ENCODE peak calls at places on chromosomes 5 and 9, in five cellular contexts. One of them, this sample, is unnamed.

GRCh38 chr5:180495292-180495691 is 1.1 kb downstream of the CNOT6 start:
- DNase-seq in HCT116: no peak
- DNase-seq in stomach: no peak
- DNase-seq in tibial nerve: no peak
- DNase-seq in ovary: no peak
- DNase-seq in this sample: no peak

GRCh38 chr5:32439086-32439642 is 5.4 kb downstream of the ZFR start:
- DNase-seq in tibial nerve: no peak
- DNase-seq in ovary: no peak
- DNase-seq in stomach: no peak
- DNase-seq in HCT116: no peak
- DNase-seq in this sample: no peak

GRCh38 chr5:143033535-143034260 is 263.5 kb downstream of the ARHGAP26 start:
- DNase-seq in HCT116: peak
- DNase-seq in stomach: no peak
- DNase-seq in ovary: no peak
- DNase-seq in tibial nerve: no peak
- DNase-seq in this sample: no peak

GRCh38 chr5:54063817-54064216 is 246.6 kb downstream of the ARL15 start:
- DNase-seq in stomach: no peak
- DNase-seq in tibial nerve: no peak
- DNase-seq in ovary: no peak
- DNase-seq in HCT116: no peak
- DNase-seq in this sample: no peak

GRCh38 chr9:116550728-116551436 is 136.2 kb upstream of the TRIM32 start:
- DNase-seq in tibial nerve: no peak
- DNase-seq in stomach: no peak
- DNase-seq in ovary: peak
- DNase-seq in HCT116: no peak
- DNase-seq in this sample: no peak

GRCh38 chr9:130425741-130426466 is 18.9 kb upstream of the ASS1 start:
- DNase-seq in tibial nerve: no peak
- DNase-seq in HCT116: no peak
- DNase-seq in ovary: no peak
- DNase-seq in stomach: no peak
- DNase-seq in this sample: no peak

GRCh38 chr5:137316346-137316736 is 182.8 kb downstream of the SPOCK1 start:
- DNase-seq in tibial nerve: no peak
- DNase-seq in HCT116: no peak
- DNase-seq in stomach: no peak
- DNase-seq in ovary: no peak
- DNase-seq in this sample: no peak

GRCh38 chr9:15889555-15889954 is 336.7 kb downstream of the CCDC171 start:
- DNase-seq in stomach: no peak
- DNase-seq in ovary: no peak
- DNase-seq in tibial nerve: no peak
- DNase-seq in HCT116: no peak
- DNase-seq in this sample: no peak

GRCh38 chr9:75551866-75552265 is 338.6 kb upstream of the PCSK5 start:
- DNase-seq in ovary: no peak
- DNase-seq in tibial nerve: no peak
- DNase-seq in HCT116: no peak
- DNase-seq in stomach: no peak
- DNase-seq in this sample: no peak

GRCh38 chr9:128215491-128216404 is 12.6 kb downstream of the DNM1 start:
- DNase-seq in ovary: no peak
- DNase-seq in stomach: no peak
- DNase-seq in HCT116: no peak
- DNase-seq in tibial nerve: no peak
- DNase-seq in this sample: no peak

GRCh38 chr5:88830567-88830966 is 52.4 kb downstream of the MEF2C start:
- DNase-seq in ovary: no peak
- DNase-seq in HCT116: no peak
- DNase-seq in tibial nerve: no peak
- DNase-seq in stomach: no peak
- DNase-seq in this sample: no peak

GRCh38 chr5:139133237-139133636 is 64.9 kb downstream of the SIL1 start:
- DNase-seq in tibial nerve: no peak
- DNase-seq in HCT116: no peak
- DNase-seq in ovary: no peak
- DNase-seq in stomach: no peak
- DNase-seq in this sample: no peak

GRCh38 chr5:180898621-180899246 is at the start of gene BTNL8:
- DNase-seq in ovary: no peak
- DNase-seq in tibial nerve: no peak
- DNase-seq in stomach: peak
- DNase-seq in HCT116: no peak
- DNase-seq in this sample: no peak

GRCh38 chr5:107466233-107466769 is 204.4 kb downstream of the EFNA5 start:
- DNase-seq in ovary: peak
- DNase-seq in tibial nerve: no peak
- DNase-seq in stomach: no peak
- DNase-seq in HCT116: no peak
- DNase-seq in this sample: no peak

GRCh38 chr5:16774806-16775205 is 158.0 kb upstream of the RETREG1 start:
- DNase-seq in tibial nerve: no peak
- DNase-seq in ovary: no peak
- DNase-seq in stomach: no peak
- DNase-seq in HCT116: no peak
- DNase-seq in this sample: no peak

GRCh38 chr9:70389188-70389587 is 25.3 kb downstream of the KLF9 start:
- DNase-seq in stomach: no peak
- DNase-seq in HCT116: no peak
- DNase-seq in tibial nerve: no peak
- DNase-seq in ovary: no peak
- DNase-seq in this sample: no peak
- H3K27ac ChIP-seq in stomach: no peak
- H3K27ac ChIP-seq in HCT116: no peak
- H3K27ac ChIP-seq in tibial nerve: no peak
- H3K27ac ChIP-seq in ovary: no peak
- H3K27ac ChIP-seq in this sample: no peak

DNA sequence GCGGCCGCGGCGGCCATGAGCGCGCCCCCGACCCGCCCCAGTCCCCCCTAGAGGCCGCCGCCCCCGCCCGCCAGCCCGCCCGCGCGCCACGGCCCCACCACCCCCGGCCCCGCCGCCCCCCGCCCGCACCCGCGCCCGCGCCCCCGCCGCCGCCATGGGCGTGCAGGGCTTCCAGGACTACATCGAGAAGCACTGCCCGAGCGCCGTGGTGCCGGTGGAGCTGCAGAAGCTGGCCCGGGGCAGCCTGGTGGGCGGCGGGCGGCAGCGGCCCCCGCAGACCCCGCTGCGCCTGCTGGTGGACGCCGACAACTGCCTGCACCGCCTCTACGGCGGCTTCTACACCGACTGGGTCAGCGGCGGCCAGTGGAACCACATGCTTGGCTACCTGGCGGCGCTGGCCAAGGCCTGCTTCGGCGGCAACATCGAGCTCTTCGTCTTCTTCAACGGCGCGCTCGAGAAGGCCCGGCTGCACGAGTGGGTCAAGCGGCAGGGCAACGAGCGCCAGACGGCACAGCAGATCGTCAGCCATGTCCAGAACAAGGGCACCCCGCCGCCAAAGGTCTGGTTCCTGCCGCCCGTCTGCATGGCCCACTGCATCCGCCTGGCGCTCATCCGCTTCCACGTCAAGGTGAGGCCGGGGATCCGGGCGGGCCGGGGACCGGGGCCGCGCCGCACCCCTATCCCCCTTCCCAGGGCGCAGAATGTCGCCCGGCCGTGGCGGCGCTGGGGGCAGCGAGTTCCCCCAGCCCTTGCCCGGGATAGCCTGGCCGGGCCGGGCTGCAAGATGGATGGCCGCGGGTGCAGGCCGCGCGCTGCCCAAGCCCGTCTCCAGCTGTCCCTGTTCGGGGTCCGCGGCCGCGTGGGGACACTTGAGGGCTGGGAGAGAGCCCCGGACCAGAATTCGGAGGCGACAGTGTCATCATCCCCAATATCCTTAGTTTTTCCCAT is 551 bp downstream of the FAM120A start:
- DNase-seq in stomach: peak
- DNase-seq in tibial nerve: no peak
- DNase-seq in HCT116: no peak
- DNase-seq in ovary: peak
- DNase-seq in this sample: peak
- TF ChIP-seq POLR2A in stomach: no peak
- TF ChIP-seq POLR2A in tibial nerve: no peak
- TF ChIP-seq POLR2A in HCT116: no peak
- TF ChIP-seq POLR2A in ovary: no peak
- TF ChIP-seq POLR2A in this sample: no peak

DNA sequence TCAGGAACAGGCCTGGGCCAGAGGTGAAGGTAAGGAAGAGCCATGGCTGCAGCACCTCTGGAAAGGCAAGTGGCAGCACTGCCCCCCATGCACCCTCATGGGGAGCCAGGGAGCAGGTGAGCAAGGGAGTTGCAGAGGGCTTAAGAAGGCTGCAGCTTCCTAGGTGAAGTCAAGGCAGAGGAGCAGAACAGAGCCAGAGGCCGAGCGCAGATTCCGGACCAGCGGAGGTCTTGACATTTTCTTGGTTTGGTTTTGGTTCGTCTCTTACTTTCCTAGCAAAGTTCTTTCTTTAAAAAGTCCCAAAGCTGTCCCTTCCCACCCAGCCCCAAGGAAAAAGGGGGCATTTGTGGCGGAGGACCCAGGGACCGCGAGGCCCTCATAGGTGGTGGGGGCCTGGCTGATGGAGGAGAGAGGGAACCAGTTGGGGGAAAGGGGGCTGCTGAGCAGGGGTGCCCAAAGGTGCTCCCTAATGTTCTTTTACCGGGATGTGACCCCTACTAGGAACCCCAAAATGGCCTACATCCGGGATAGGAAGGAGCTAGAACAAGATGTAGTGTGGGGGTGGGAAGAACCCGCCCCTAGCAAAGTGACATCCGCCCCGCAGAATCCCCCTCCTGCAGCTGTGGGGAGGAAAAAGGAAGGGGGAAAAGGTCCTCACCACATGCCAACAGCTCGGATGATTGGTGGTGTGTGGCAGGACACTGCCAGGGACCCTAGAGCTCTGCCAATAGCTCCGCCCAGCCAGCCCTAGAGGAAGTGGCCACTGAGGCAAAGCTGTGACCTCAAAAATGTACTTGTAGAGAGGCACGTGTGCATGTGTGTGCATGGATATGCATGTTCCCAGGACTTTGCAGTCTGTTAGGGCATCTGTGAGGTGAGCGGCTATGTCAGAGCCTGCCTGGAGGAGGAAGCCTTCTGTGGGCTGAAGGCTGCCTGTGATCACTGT is 914 bp upstream of the CD72 start:
- DNase-seq in HCT116: no peak
- DNase-seq in ovary: no peak
- DNase-seq in tibial nerve: no peak
- DNase-seq in stomach: peak
- DNase-seq in this sample: peak
- H3K4me3 ChIP-seq in HCT116: no peak
- H3K4me3 ChIP-seq in ovary: no peak
- H3K4me3 ChIP-seq in tibial nerve: no peak
- H3K4me3 ChIP-seq in stomach: no peak
- H3K4me3 ChIP-seq in this sample: no peak

DNA sequence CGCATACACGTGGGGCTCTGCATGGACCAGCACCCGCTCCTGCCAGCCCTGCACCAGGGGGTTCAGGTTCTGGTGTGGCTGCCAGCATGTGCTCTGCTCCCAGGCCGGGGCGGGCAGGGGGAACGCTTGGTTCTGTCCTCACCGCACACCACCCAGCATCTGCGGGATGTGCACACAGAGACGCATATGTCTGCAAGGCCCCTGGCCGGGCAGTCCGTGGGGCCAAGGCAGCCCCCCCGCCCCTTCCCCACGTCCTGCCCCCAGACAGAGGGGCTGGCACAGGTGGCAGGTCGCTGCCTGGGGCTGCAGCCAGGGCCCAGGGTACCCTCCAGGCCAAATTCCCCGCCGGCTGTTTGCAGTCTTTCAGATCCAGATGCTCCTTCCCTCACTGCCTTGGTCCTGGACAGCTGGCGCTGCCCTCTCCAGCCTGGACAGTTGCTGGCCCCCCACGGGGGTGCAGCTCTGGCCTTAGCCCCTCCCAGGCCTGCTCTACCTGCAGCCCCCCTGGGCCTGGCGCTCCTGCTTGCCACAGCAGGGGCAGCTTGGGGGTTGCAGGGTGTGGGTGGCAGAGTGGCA is 18.0 kb upstream of the NRARP start:
- DNase-seq in stomach: peak
- DNase-seq in HCT116: no peak
- DNase-seq in ovary: no peak
- DNase-seq in tibial nerve: no peak
- DNase-seq in this sample: no peak
- H3K27ac ChIP-seq in stomach: no peak
- H3K27ac ChIP-seq in HCT116: no peak
- H3K27ac ChIP-seq in ovary: no peak
- H3K27ac ChIP-seq in tibial nerve: no peak
- H3K27ac ChIP-seq in this sample: no peak

GRCh38 chr5:320524-321232 is 836 bp upstream of the AHRR start:
- DNase-seq in HCT116: no peak
- DNase-seq in ovary: no peak
- DNase-seq in stomach: no peak
- DNase-seq in tibial nerve: no peak
- DNase-seq in this sample: no peak

GRCh38 chr5:321233-321725 is at the start of gene AHRR:
- DNase-seq in stomach: peak
- DNase-seq in ovary: peak
- DNase-seq in tibial nerve: no peak
- DNase-seq in HCT116: no peak
- DNase-seq in this sample: peak

GRCh38 chr5:322942-323879 is 1.7 kb downstream of the AHRR start:
- DNase-seq in stomach: no peak
- DNase-seq in HCT116: no peak
- DNase-seq in ovary: no peak
- DNase-seq in tibial nerve: no peak
- DNase-seq in this sample: no peak

GRCh38 chr5:322281-322941 is 897 bp downstream of the AHRR start:
- DNase-seq in tibial nerve: no peak
- DNase-seq in ovary: no peak
- DNase-seq in stomach: no peak
- DNase-seq in HCT116: no peak
- DNase-seq in this sample: no peak

DNA sequence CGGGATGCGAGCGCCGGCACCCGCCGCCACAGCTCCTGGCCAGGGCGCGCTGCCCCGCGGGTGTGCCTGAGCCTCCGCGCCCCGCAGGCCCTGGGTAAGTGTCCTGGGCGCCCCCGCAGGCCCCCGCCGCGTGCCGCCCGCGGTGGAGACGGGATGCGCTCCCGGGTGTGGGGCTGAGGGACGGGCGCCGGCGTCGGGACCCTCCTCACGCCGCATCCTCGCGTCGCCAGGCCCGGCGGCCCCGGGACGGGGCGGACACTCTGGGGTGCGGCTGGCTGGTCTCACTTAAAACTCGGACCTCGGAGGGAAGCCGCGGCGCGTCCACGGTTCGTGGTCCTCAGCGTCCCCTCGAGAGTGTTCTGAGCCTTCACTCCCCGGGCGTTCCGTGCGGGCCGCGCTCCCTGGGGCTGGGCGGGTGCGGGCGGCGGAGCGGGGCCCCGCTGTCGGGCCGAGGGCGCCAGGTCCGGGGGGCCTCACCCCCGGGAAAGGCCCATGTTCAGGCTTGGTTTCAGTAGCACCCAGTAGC is 275 bp downstream of the AHRR start:
- DNase-seq in tibial nerve: no peak
- DNase-seq in HCT116: no peak
- DNase-seq in ovary: no peak
- DNase-seq in stomach: no peak
- DNase-seq in this sample: no peak
- TF ChIP-seq POLR2A in tibial nerve: no peak
- TF ChIP-seq POLR2A in HCT116: no peak
- TF ChIP-seq POLR2A in ovary: no peak
- TF ChIP-seq POLR2A in stomach: no peak
- TF ChIP-seq POLR2A in this sample: no peak